ENCODE peak calls at places on chromosomes 13 and 19, in six cellular contexts. One of them, this sample, is unnamed.
A peak's percentile ranks its signal among the peaks of the same experiment; 100 is the strongest.

GRCh38 chr13:106522898-106523525 is 12.4 kb downstream of the EFNB2 start:
- DNase-seq in H9: no peak
- DNase-seq in trophoblast cell: no peak
- DNase-seq in IMR-90: no peak
- DNase-seq in neuronal stem cell: no peak
- DNase-seq in H1: no peak
- DNase-seq in this sample: no peak

GRCh38 chr19:35120492-35120891 is 4.9 kb downstream of the FXYD3 start:
- DNase-seq in H1: no peak
- DNase-seq in trophoblast cell: no peak
- DNase-seq in neuronal stem cell: no peak
- DNase-seq in H9: no peak
- DNase-seq in IMR-90: peak; percentile 66
- DNase-seq in this sample: no peak

GRCh38 chr19:16470911-16471811 is 609 bp downstream of the EPS15L1 start:
- DNase-seq in trophoblast cell: no peak
- DNase-seq in IMR-90: peak; percentile 55
- DNase-seq in neuronal stem cell: no peak
- DNase-seq in H9: no peak
- DNase-seq in H1: no peak
- DNase-seq in this sample: peak; percentile 49

GRCh38 chr13:64723735-64724134 is 2506.4 kb downstream of the PCDH9 start:
- DNase-seq in neuronal stem cell: no peak
- DNase-seq in H1: peak; percentile 10
- DNase-seq in IMR-90: peak; percentile 94
- DNase-seq in H9: no peak
- DNase-seq in trophoblast cell: peak; percentile 49
- DNase-seq in this sample: peak; percentile 76

GRCh38 chr19:5696196-5697021 is 6.3 kb downstream of the RPL36 start:
- DNase-seq in IMR-90: no peak
- DNase-seq in H1: no peak
- DNase-seq in trophoblast cell: no peak
- DNase-seq in H9: peak; percentile 27
- DNase-seq in neuronal stem cell: no peak
- DNase-seq in this sample: no peak

GRCh38 chr19:18440936-18441803 is 3.2 kb upstream of the ISYNA1 start:
- DNase-seq in H1: no peak
- DNase-seq in H9: no peak
- DNase-seq in neuronal stem cell: no peak
- DNase-seq in trophoblast cell: no peak
- DNase-seq in IMR-90: no peak
- DNase-seq in this sample: no peak

GRCh38 chr13:37889811-37890210 is 20.2 kb upstream of the TRPC4 start:
- DNase-seq in H1: no peak
- DNase-seq in neuronal stem cell: no peak
- DNase-seq in IMR-90: no peak
- DNase-seq in H9: no peak
- DNase-seq in trophoblast cell: no peak
- DNase-seq in this sample: no peak

GRCh38 chr19:7673995-7674667 is 2.8 kb upstream of the MCEMP1 start:
- DNase-seq in H1: no peak
- DNase-seq in neuronal stem cell: no peak
- DNase-seq in trophoblast cell: peak; percentile 81
- DNase-seq in IMR-90: peak; percentile 45
- DNase-seq in H9: peak; percentile 75
- DNase-seq in this sample: peak; percentile 59

GRCh38 chr13:102141625-102142472 is 260.0 kb downstream of the FGF14 start:
- DNase-seq in neuronal stem cell: no peak
- DNase-seq in trophoblast cell: no peak
- DNase-seq in H9: no peak
- DNase-seq in IMR-90: peak; percentile 35
- DNase-seq in H1: no peak
- DNase-seq in this sample: peak; percentile 25

GRCh38 chr13:101150998-101151397 is 265.3 kb downstream of the NALCN start:
- DNase-seq in H9: no peak
- DNase-seq in trophoblast cell: no peak
- DNase-seq in neuronal stem cell: no peak
- DNase-seq in IMR-90: peak; percentile 24
- DNase-seq in H1: no peak
- DNase-seq in this sample: peak; percentile 4

GRCh38 chr13:91664036-91664435 is 265.6 kb downstream of the GPC5 start:
- DNase-seq in H1: no peak
- DNase-seq in H9: no peak
- DNase-seq in neuronal stem cell: no peak
- DNase-seq in trophoblast cell: no peak
- DNase-seq in IMR-90: peak; percentile 35
- DNase-seq in this sample: no peak

GRCh38 chr19:32921624-32922023 is 50.1 kb downstream of the CEP89 start:
- DNase-seq in trophoblast cell: no peak
- DNase-seq in H9: no peak
- DNase-seq in H1: no peak
- DNase-seq in IMR-90: no peak
- DNase-seq in neuronal stem cell: no peak
- DNase-seq in this sample: no peak

GRCh38 chr13:23447927-23448326 is 14.4 kb upstream of the SACS start:
- DNase-seq in neuronal stem cell: no peak
- DNase-seq in trophoblast cell: no peak
- DNase-seq in H1: no peak
- DNase-seq in H9: no peak
- DNase-seq in IMR-90: peak; percentile 96
- DNase-seq in this sample: no peak

GRCh38 chr13:110017379-110017778 is 231.0 kb upstream of the IRS2 start:
- DNase-seq in neuronal stem cell: no peak
- DNase-seq in H1: peak; percentile 29
- DNase-seq in trophoblast cell: peak; percentile 61
- DNase-seq in IMR-90: peak; percentile 95
- DNase-seq in H9: peak; percentile 60
- DNase-seq in this sample: peak; percentile 90

GRCh38 chr13:101917475-101917810 is 465.0 kb downstream of the ITGBL1 start:
- DNase-seq in neuronal stem cell: no peak
- DNase-seq in H1: no peak
- DNase-seq in IMR-90: no peak
- DNase-seq in H9: peak; percentile 42
- DNase-seq in trophoblast cell: no peak
- DNase-seq in this sample: no peak

GRCh38 chr19:3751236-3751635 is 10.3 kb downstream of the APBA3 start:
- DNase-seq in neuronal stem cell: no peak
- DNase-seq in IMR-90: no peak
- DNase-seq in H9: no peak
- DNase-seq in trophoblast cell: no peak
- DNase-seq in H1: no peak
- DNase-seq in this sample: no peak

GRCh38 chr19:44812142-44812718 is 3.3 kb downstream of the BCAM start:
- DNase-seq in IMR-90: no peak
- DNase-seq in neuronal stem cell: no peak
- DNase-seq in H9: no peak
- DNase-seq in trophoblast cell: no peak
- DNase-seq in H1: no peak
- DNase-seq in this sample: no peak

GRCh38 chr13:53142301-53142700 is 113.7 kb downstream of the OLFM4 start:
- DNase-seq in H1: no peak
- DNase-seq in IMR-90: peak; percentile 30
- DNase-seq in neuronal stem cell: no peak
- DNase-seq in H9: no peak
- DNase-seq in trophoblast cell: no peak
- DNase-seq in this sample: no peak

GRCh38 chr13:37288057-37288720 is 182.7 kb upstream of the CSNK1A1L start:
- DNase-seq in H1: no peak
- DNase-seq in trophoblast cell: no peak
- DNase-seq in IMR-90: no peak
- DNase-seq in H9: no peak
- DNase-seq in neuronal stem cell: no peak
- DNase-seq in this sample: no peak

GRCh38 chr19:38718747-38719543 is 25.3 kb downstream of the CAPN12 start:
- DNase-seq in IMR-90: no peak
- DNase-seq in H1: no peak
- DNase-seq in trophoblast cell: peak; percentile 91
- DNase-seq in neuronal stem cell: no peak
- DNase-seq in H9: peak; percentile 74
- DNase-seq in this sample: peak; percentile 39

GRCh38 chr19:39398297-39398864 is 7.2 kb downstream of the MED29 start:
- DNase-seq in trophoblast cell: peak; percentile 37
- DNase-seq in neuronal stem cell: no peak
- DNase-seq in H9: no peak
- DNase-seq in H1: no peak
- DNase-seq in IMR-90: peak; percentile 84
- DNase-seq in this sample: peak; percentile 92

GRCh38 chr19:3360494-3361383 is 5.6 kb upstream of the NFIC start:
- DNase-seq in neuronal stem cell: no peak
- DNase-seq in IMR-90: no peak
- DNase-seq in trophoblast cell: peak; percentile 64
- DNase-seq in H9: no peak
- DNase-seq in H1: no peak
- DNase-seq in this sample: peak; percentile 72

GRCh38 chr19:35345671-35346111 is 2.0 kb upstream of the FFAR1 start:
- DNase-seq in trophoblast cell: no peak
- DNase-seq in H1: no peak
- DNase-seq in H9: peak; percentile 6
- DNase-seq in IMR-90: no peak
- DNase-seq in neuronal stem cell: no peak
- DNase-seq in this sample: no peak

GRCh38 chr13:32446778-32447465 is 19.0 kb upstream of the N4BP2L1 start:
- DNase-seq in IMR-90: no peak
- DNase-seq in H1: no peak
- DNase-seq in H9: no peak
- DNase-seq in trophoblast cell: no peak
- DNase-seq in neuronal stem cell: no peak
- DNase-seq in this sample: no peak

GRCh38 chr19:29417048-29417447 is 108.7 kb upstream of the VSTM2B start:
- DNase-seq in H1: no peak
- DNase-seq in trophoblast cell: no peak
- DNase-seq in H9: no peak
- DNase-seq in IMR-90: no peak
- DNase-seq in neuronal stem cell: no peak
- DNase-seq in this sample: no peak

GRCh38 chr19:35882074-35882832 is 13.9 kb downstream of the APLP1 start:
- DNase-seq in neuronal stem cell: no peak
- DNase-seq in H1: no peak
- DNase-seq in trophoblast cell: peak; percentile 33
- DNase-seq in H9: no peak
- DNase-seq in IMR-90: peak; percentile 81
- DNase-seq in this sample: peak; percentile 86

GRCh38 chr13:89628567-89628966 is 1718.9 kb upstream of the MIR17HG start:
- DNase-seq in H9: no peak
- DNase-seq in H1: no peak
- DNase-seq in trophoblast cell: no peak
- DNase-seq in neuronal stem cell: no peak
- DNase-seq in IMR-90: no peak
- DNase-seq in this sample: no peak

DNA sequence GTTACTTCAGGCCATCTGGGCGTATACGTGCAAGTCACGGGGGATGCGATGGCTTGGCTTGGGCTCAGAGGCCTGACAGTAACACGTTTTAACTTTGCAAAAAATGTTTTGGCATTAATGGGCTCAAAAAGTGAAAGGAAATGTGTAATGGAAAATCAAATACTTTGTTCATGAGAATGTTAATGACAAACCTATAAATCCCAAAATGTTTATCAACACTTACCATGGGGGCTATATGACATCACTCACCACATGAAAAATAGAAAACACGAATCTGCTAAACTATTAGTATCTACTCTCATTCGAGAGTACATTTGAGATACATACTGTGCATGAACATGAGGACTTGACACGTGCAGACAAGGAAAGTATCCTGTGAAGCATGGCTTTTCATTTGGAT is 91.7 kb downstream of the FAM216B start:
- DNase-seq in H1: no peak
- DNase-seq in IMR-90: peak; percentile 16
- DNase-seq in trophoblast cell: no peak
- DNase-seq in H9: no peak
- DNase-seq in neuronal stem cell: no peak
- DNase-seq in this sample: peak; percentile 43
- H2AK5ac ChIP-seq in H1: peak overlapping the region; percentile 20
- H2AK5ac ChIP-seq in IMR-90: no peak overlapping the region
- H2AK5ac ChIP-seq in trophoblast cell: no peak overlapping the region
- H2AK5ac ChIP-seq in H9: peak overlapping the region; percentile 17
- H2AK5ac ChIP-seq in neuronal stem cell: no peak overlapping the region
- H2AK5ac ChIP-seq in this sample: no peak overlapping the region

GRCh38 chr13:57191667-57192066 is 24.7 kb downstream of the PRR20E start:
- DNase-seq in H9: no peak
- DNase-seq in H1: no peak
- DNase-seq in trophoblast cell: no peak
- DNase-seq in neuronal stem cell: no peak
- DNase-seq in IMR-90: no peak
- DNase-seq in this sample: no peak
- H4K91ac ChIP-seq in H9: no peak overlapping the region
- H4K91ac ChIP-seq in H1: no peak overlapping the region
- H4K91ac ChIP-seq in trophoblast cell: no peak overlapping the region
- H4K91ac ChIP-seq in neuronal stem cell: no peak overlapping the region
- H4K91ac ChIP-seq in IMR-90: no peak overlapping the region
- H4K91ac ChIP-seq in this sample: no peak overlapping the region

GRCh38 chr19:43766755-43767043 is 11.9 kb upstream of the SMG9 start:
- DNase-seq in trophoblast cell: no peak
- DNase-seq in neuronal stem cell: no peak
- DNase-seq in IMR-90: no peak
- DNase-seq in H9: no peak
- DNase-seq in H1: no peak
- DNase-seq in this sample: no peak

GRCh38 chr19:43768273-43769050 is 12.3 kb downstream of the KCNN4 start:
- DNase-seq in neuronal stem cell: no peak
- DNase-seq in H9: no peak
- DNase-seq in IMR-90: no peak
- DNase-seq in H1: no peak
- DNase-seq in trophoblast cell: no peak
- DNase-seq in this sample: no peak

GRCh38 chr19:43767818-43768217 is 13.0 kb downstream of the KCNN4 start:
- DNase-seq in H9: no peak
- DNase-seq in H1: no peak
- DNase-seq in trophoblast cell: no peak
- DNase-seq in neuronal stem cell: no peak
- DNase-seq in IMR-90: no peak
- DNase-seq in this sample: no peak

GRCh38 chr19:43767316-43767715 is 12.6 kb upstream of the SMG9 start:
- DNase-seq in H9: no peak
- DNase-seq in trophoblast cell: no peak
- DNase-seq in H1: no peak
- DNase-seq in IMR-90: no peak
- DNase-seq in neuronal stem cell: no peak
- DNase-seq in this sample: no peak

GRCh38 chr19:43769256-43769655 is 11.5 kb downstream of the KCNN4 start:
- DNase-seq in trophoblast cell: no peak
- DNase-seq in IMR-90: no peak
- DNase-seq in neuronal stem cell: no peak
- DNase-seq in H9: no peak
- DNase-seq in H1: no peak
- DNase-seq in this sample: no peak
- H3K4me1 ChIP-seq in trophoblast cell: peaks cover 25% of the 10 kb centered on the region
- H3K4me1 ChIP-seq in IMR-90: peaks cover 8% of the 10 kb centered on the region
- H3K4me1 ChIP-seq in neuronal stem cell: peaks cover 8% of the 10 kb centered on the region
- H3K4me1 ChIP-seq in H9: peaks cover 3% of the 10 kb centered on the region
- H3K4me1 ChIP-seq in H1: peaks cover 5% of the 10 kb centered on the region
- H3K4me1 ChIP-seq in this sample: peaks cover 21% of the 10 kb centered on the region

DNA sequence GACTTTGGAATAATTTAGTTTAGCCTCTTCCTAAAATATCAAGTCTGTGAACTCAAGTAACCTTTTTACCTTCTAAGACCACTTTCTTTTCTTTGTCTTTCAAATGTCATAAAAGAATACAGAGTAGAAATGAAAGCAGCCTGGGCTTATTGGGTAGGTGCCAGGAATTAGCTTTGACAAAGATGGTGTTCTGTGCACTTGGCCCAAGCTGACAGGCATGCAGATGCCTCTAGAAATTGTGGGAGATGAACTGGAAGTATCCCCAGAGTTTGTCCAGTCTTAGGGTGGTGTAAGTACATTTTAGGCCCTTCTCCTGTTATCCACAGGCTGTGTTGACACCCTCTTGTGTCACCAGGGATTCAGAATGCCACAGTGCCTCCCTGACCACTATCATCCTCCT is 343.0 kb downstream of the KCNRG start:
- DNase-seq in neuronal stem cell: no peak
- DNase-seq in H9: no peak
- DNase-seq in H1: no peak
- DNase-seq in trophoblast cell: no peak
- DNase-seq in IMR-90: no peak
- DNase-seq in this sample: no peak
- H2AK5ac ChIP-seq in neuronal stem cell: no peak overlapping the region
- H2AK5ac ChIP-seq in H9: no peak overlapping the region
- H2AK5ac ChIP-seq in H1: no peak overlapping the region
- H2AK5ac ChIP-seq in trophoblast cell: no peak overlapping the region
- H2AK5ac ChIP-seq in IMR-90: no peak overlapping the region
- H2AK5ac ChIP-seq in this sample: no peak overlapping the region